ENCODE peak calls at places on chromosomes 1 and 21, in four cellular contexts. One of them, this sample, is unnamed.

GRCh38 chr1:169491845-169492281 is 6.1 kb upstream of the SLC19A2 start:
- DNase-seq in sigmoid colon: no peak
- DNase-seq in left colon: no peak
- DNase-seq in neural crest cell: no peak
- DNase-seq in this sample: no peak

GRCh38 chr1:180269848-180270766 is 40.0 kb downstream of the LHX4 start:
- DNase-seq in sigmoid colon: peak; percentile 73
- DNase-seq in left colon: peak; percentile 93
- DNase-seq in neural crest cell: no peak
- DNase-seq in this sample: peak; percentile 62

GRCh38 chr1:202852163-202852904 is 36.6 kb downstream of the RABIF start:
- DNase-seq in sigmoid colon: no peak
- DNase-seq in left colon: no peak
- DNase-seq in neural crest cell: peak; percentile 47
- DNase-seq in this sample: peak; percentile 71

GRCh38 chr1:18110968-18111367 is 3.4 kb downstream of the IGSF21 start:
- DNase-seq in sigmoid colon: no peak
- DNase-seq in left colon: no peak
- DNase-seq in neural crest cell: no peak
- DNase-seq in this sample: no peak

GRCh38 chr21:29634410-29634809 is 305.4 kb downstream of the GRIK1 start:
- DNase-seq in sigmoid colon: no peak
- DNase-seq in left colon: no peak
- DNase-seq in neural crest cell: no peak
- DNase-seq in this sample: no peak

GRCh38 chr1:220278991-220279390 is 6.7 kb upstream of the RAB3GAP2 start:
- DNase-seq in sigmoid colon: no peak
- DNase-seq in left colon: no peak
- DNase-seq in neural crest cell: no peak
- DNase-seq in this sample: no peak

GRCh38 chr1:171403396-171403795 is 81.9 kb upstream of the PRRC2C start:
- DNase-seq in sigmoid colon: no peak
- DNase-seq in left colon: no peak
- DNase-seq in neural crest cell: no peak
- DNase-seq in this sample: no peak

GRCh38 chr1:160837558-160838205 is 25.0 kb downstream of the CD244 start:
- DNase-seq in sigmoid colon: no peak
- DNase-seq in left colon: peak; percentile 43
- DNase-seq in neural crest cell: no peak
- DNase-seq in this sample: no peak

GRCh38 chr1:10716840-10717239 is 79.6 kb downstream of the CASZ1 start:
- DNase-seq in sigmoid colon: no peak
- DNase-seq in left colon: no peak
- DNase-seq in neural crest cell: no peak
- DNase-seq in this sample: no peak

GRCh38 chr1:22415489-22415888 is 36.2 kb upstream of the ZBTB40 start:
- DNase-seq in sigmoid colon: no peak
- DNase-seq in left colon: no peak
- DNase-seq in neural crest cell: no peak
- DNase-seq in this sample: no peak

GRCh38 chr1:239676522-239677273 is 290.3 kb downstream of the CHRM3 start:
- DNase-seq in sigmoid colon: no peak
- DNase-seq in left colon: no peak
- DNase-seq in neural crest cell: no peak
- DNase-seq in this sample: no peak

GRCh38 chr1:4027492-4028138 is 127.5 kb upstream of the C1orf174 start:
- DNase-seq in sigmoid colon: no peak
- DNase-seq in left colon: no peak
- DNase-seq in neural crest cell: no peak
- DNase-seq in this sample: no peak

GRCh38 chr21:44353200-44353970 is at the start of gene TRPM2:
- DNase-seq in sigmoid colon: no peak
- DNase-seq in left colon: no peak
- DNase-seq in neural crest cell: no peak
- DNase-seq in this sample: peak; percentile 27

GRCh38 chr1:234958066-234958701 is 170.5 kb downstream of the TOMM20 start:
- DNase-seq in sigmoid colon: no peak
- DNase-seq in left colon: no peak
- DNase-seq in neural crest cell: no peak
- DNase-seq in this sample: peak; percentile 48

GRCh38 chr1:62891961-62892562 is 108.1 kb downstream of the ATG4C start:
- DNase-seq in sigmoid colon: no peak
- DNase-seq in left colon: no peak
- DNase-seq in neural crest cell: no peak
- DNase-seq in this sample: no peak

GRCh38 chr1:240619357-240619756 is 7.4 kb upstream of the GREM2 start:
- DNase-seq in sigmoid colon: no peak
- DNase-seq in left colon: no peak
- DNase-seq in neural crest cell: no peak
- DNase-seq in this sample: no peak

GRCh38 chr1:975365-975764 is 6.5 kb downstream of the PERM1 start:
- DNase-seq in sigmoid colon: no peak
- DNase-seq in left colon: no peak
- DNase-seq in neural crest cell: no peak
- DNase-seq in this sample: no peak

GRCh38 chr1:58618303-58618702 is 41.3 kb upstream of the TACSTD2 start:
- DNase-seq in sigmoid colon: peak; percentile 71
- DNase-seq in left colon: peak; percentile 33
- DNase-seq in neural crest cell: no peak
- DNase-seq in this sample: no peak

This sample was measured in Caco-2.